ENCODE peak calls at places on chromosomes 13 and 19, in ten cellular contexts. R, F, C, I, W, V, O, X, L and M are unnamed samples.

GRCh38 chr13:91313103-91313502 is 34.4 kb upstream of the MIR17HG start:
- DNase-seq in W (no peak), I (no peak), O (no peak), F (peak; percentile 1), C (no peak), V (peak; percentile 22), R (no peak), L (no peak), X (peak; percentile 14), M (peak; percentile 14)

GRCh38 chr19:13153627-13154240 is 3.5 kb downstream of the IER2 start:
- DNase-seq in R (peak; percentile 58), W (no peak), I (peak; percentile 47), X (no peak), C (peak; percentile 70), L (no peak), F (no peak), O (peak; percentile 44), V (no peak), M (peak; percentile 63)

GRCh38 chr19:1067341-1068103 is 555 bp downstream of the ARHGAP45 start:
- DNase-seq in O (no peak), V (no peak), L (no peak), W (no peak), X (no peak), I (peak; percentile 34), C (no peak), R (no peak), F (no peak), M (peak; percentile 47)

GRCh38 chr13:65965496-65965895 is 1264.6 kb downstream of the PCDH9 start:
- DNase-seq in V (no peak), L (no peak), C (no peak), W (no peak), O (no peak), X (no peak), I (no peak), F (peak; percentile 20), R (no peak), M (peak; percentile 5)

GRCh38 chr13:92407858-92408257 is 818.7 kb upstream of the GPC6 start:
- DNase-seq in V (no peak), I (no peak), C (no peak), O (no peak), X (no peak), W (no peak), L (no peak), R (no peak), F (no peak), M (no peak)

GRCh38 chr13:113117335-113117872 is 5.2 kb upstream of the F10 start:
- DNase-seq in F (no peak), W (no peak), R (no peak), X (no peak), O (peak; percentile 17), V (no peak), L (no peak), I (no peak), C (peak; percentile 34), M (no peak)

GRCh38 chr13:21106089-21106488 is 44.7 kb upstream of the LATS2 start:
- DNase-seq in I (no peak), W (no peak), L (no peak), F (peak; percentile 74), C (no peak), V (no peak), X (no peak), R (no peak), O (no peak), M (no peak)

GRCh38 chr19:3503036-3503572 is 2.6 kb upstream of the DOHH start:
- DNase-seq in W (no peak), C (no peak), R (no peak), I (no peak), V (no peak), F (peak; percentile 78), X (no peak), L (no peak), O (no peak), M (no peak)

GRCh38 chr19:6822311-6822670 is 49.8 kb downstream of the VAV1 start:
- DNase-seq in W (no peak), X (no peak), F (no peak), C (no peak), R (no peak), I (no peak), O (no peak), V (no peak), L (no peak), M (no peak)

GRCh38 chr13:110329258-110329657 is 22.2 kb downstream of the COL4A2 start:
- DNase-seq in L (no peak), F (no peak), V (no peak), I (no peak), C (no peak), X (no peak), O (no peak), R (no peak), W (no peak), M (no peak)

GRCh38 chr13:112376050-112376681 is at the start of gene SPACA7:
- DNase-seq in V (no peak), C (no peak), W (no peak), X (no peak), O (no peak), F (no peak), L (no peak), I (no peak), R (no peak), M (no peak)

GRCh38 chr13:90455861-90456260 is 891.6 kb upstream of the MIR17HG start:
- DNase-seq in W (no peak), O (no peak), X (peak; percentile 10), R (no peak), I (no peak), F (no peak), V (no peak), C (no peak), L (no peak), M (no peak)

GRCh38 chr19:40662925-40663711 is 27.3 kb downstream of the NUMBL start:
- DNase-seq in X (peak; percentile 95), C (peak; percentile 91), F (peak; percentile 84), I (peak; percentile 94), R (peak; percentile 93), W (peak; percentile 98), O (peak; percentile 94), L (peak; percentile 93), V (peak; percentile 90), M (peak; percentile 83)
- TF ChIP-seq POLR2A in X (peak; percentile 50), C (peak; percentile 14), F (peak; percentile 50), I (no peak), R (no peak), W (no peak), O (no peak), L (no peak), V (peak; percentile 55), M (no peak)

DNA sequence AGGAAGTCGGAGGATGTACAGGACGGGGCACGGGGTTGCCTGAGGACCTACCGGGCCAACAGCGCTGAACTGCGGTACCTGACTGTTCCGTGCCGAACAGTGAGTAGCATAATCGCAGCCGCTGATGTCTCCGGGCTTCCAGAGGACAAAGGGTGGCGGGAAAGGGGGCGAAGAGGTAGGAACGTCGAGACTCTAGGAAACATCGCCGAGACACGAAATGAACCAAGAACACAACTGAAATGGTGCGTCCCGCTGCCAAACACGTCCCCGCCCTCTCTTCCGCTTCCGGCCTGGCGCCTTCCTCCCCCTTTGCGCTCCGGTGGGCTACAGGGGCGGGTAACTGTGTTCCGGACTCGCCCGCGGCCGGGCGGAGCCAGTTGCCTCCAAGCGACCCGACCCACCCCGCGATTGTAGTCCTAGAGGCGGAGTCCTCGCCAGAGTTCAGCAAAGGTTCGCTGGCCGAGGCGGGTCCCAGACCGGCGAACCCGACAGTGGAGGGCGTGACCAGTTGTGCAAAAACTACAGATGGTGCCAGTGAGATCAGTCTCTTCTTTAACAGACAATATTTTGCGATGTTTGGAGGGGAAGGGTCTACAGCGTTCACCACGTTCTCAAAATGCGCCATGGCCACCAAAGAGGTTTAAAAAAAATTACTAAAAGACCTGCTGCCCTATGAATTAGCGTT is at the start of gene MRPS31:
- DNase-seq in F (peak; percentile 91), X (peak; percentile 93), C (peak; percentile 99), I (peak; percentile 97), O (peak; percentile 96), W (peak; percentile 97), R (peak; percentile 97), L (peak; percentile 97), V (peak; percentile 87), M (peak; percentile 98)
- TF ChIP-seq CTCF in F (no peak), X (no peak), C (peak; percentile 6), I (no peak), O (no peak), W (no peak), R (no peak), L (no peak), V (no peak), M (no peak)

GRCh38 chr19:38975861-38976271 is 324 bp upstream of the FBXO17 start:
- DNase-seq in R (peak; percentile 48), X (peak; percentile 92), V (no peak), C (peak; percentile 66), W (peak; percentile 68), I (no peak), O (no peak), L (no peak), F (peak; percentile 31), M (no peak)

GRCh38 chr19:38974599-38975213 is 836 bp downstream of the FBXO17 start:
- DNase-seq in O (no peak), F (no peak), X (peak; percentile 60), R (no peak), I (no peak), C (no peak), L (no peak), V (no peak), W (no peak), M (no peak)

GRCh38 chr19:38978315-38978689 is 2.8 kb upstream of the FBXO17 start:
- DNase-seq in C (peak; percentile 59), R (no peak), L (no peak), I (no peak), O (no peak), X (no peak), F (no peak), W (no peak), V (no peak), M (no peak)

GRCh38 chr19:38977445-38978314 is 2.1 kb upstream of the FBXO17 start:
- DNase-seq in L (no peak), I (no peak), X (peak; percentile 33), O (no peak), W (no peak), V (no peak), R (no peak), F (peak; percentile 50), C (no peak), M (no peak)

DNA sequence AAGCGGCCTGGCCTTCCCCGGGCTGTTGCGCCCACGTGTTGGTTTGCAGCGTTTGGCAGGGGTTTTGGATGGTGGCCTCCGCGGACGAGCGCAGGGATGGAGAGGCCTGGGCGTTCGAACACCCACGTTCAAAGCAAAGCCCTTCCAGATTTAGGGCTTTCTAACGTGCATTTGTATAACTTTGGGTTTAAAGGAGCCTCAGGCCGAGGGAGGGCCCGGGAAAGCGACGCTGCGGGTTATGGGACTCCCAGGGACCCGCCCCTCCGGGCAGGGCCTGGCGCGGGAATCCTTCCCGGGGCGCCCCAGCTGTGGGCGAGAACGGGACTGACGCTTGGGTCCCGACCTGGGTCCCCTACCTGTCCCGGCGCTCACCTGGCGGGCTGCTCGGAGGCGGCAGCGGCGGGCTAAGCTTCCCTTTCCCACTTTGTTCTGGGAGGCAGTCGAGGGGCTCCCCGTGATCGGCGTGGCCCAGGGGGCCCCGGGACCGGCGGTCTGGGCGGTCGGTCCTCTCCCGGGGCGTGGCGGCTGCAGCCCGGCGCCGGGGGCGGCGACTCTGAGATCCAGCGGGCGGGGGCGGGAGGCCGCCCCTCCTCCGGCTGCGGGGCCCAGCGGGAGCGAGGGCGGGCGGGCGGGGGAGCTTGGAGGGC is at the start of gene FBXO17:
- DNase-seq in O (peak; percentile 44), C (peak; percentile 78), X (peak; percentile 87), I (peak; percentile 27), R (peak; percentile 69), F (peak; percentile 63), W (peak; percentile 84), V (peak; percentile 34), L (peak; percentile 60), M (no peak)
- H3K4me3 ChIP-seq in O (peak within 1 kb of the TSS; percentile 74), C (peak within 1 kb of the TSS; percentile 80), X (peak within 1 kb of the TSS; percentile 51), I (peak within 1 kb of the TSS; percentile 61), R (peak within 1 kb of the TSS; percentile 57), F (peak within 1 kb of the TSS; percentile 56), W (peak within 1 kb of the TSS; percentile 82), V (peak within 1 kb of the TSS; percentile 55), L (peak within 1 kb of the TSS; percentile 73), M (no peak within 1 kb of the TSS)

GRCh38 chr13:46553886-46554855 is 1.2 kb downstream of the LRCH1 start:
- DNase-seq in O (peak; percentile 71), W (peak; percentile 54), F (peak; percentile 95), I (peak; percentile 78), L (peak; percentile 79), X (peak; percentile 71), R (peak; percentile 71), V (peak; percentile 59), C (peak; percentile 81), M (peak; percentile 96)
- TF ChIP-seq POLR2A in O (no peak), W (no peak), F (peak; percentile 38), I (peak; percentile 64), L (no peak), X (no peak), R (peak; percentile 32), V (peak; percentile 31), C (peak; percentile 55), M (peak; percentile 38)